ENCODE peak calls at places on chromosomes 2 and 18, in six cellular contexts. W is right cardiac atrium, R is Peyer's patch, I is gastrocnemius medialis, N is lower lobe of right lung, K is colonic mucosa. G is an unnamed sample.

GRCh38 chr2:162092656-162093556 is 18.9 kb upstream of the DPP4 start:
- DNase-seq in W (no peak), R (no peak), I (peak; percentile 68), N (no peak), K (no peak), G (no peak)

GRCh38 chr2:150478206-150478974 is 9.1 kb downstream of the RND3 start:
- DNase-seq in W (no peak), R (no peak), I (no peak), N (no peak), K (no peak), G (no peak)

GRCh38 chr2:45585267-45585861 is 25.7 kb downstream of the SRBD1 start:
- DNase-seq in W (no peak), R (no peak), I (no peak), N (no peak), K (peak; percentile 35), G (no peak)

GRCh38 chr2:70994055-70994444 is 623 bp downstream of the TEX261 start:
- DNase-seq in W (no peak), R (no peak), I (no peak), N (no peak), K (no peak), G (peak; percentile 32)

GRCh38 chr2:201807452-201807980 is 1.2 kb downstream of the CDK15 start:
- DNase-seq in W (peak; percentile 74), R (no peak), I (peak; percentile 36), N (no peak), K (peak; percentile 22), G (no peak)

GRCh38 chr2:222424281-222424728 is at the start of gene SGPP2:
- DNase-seq in W (peak; percentile 48), R (no peak), I (no peak), N (peak; percentile 73), K (peak; percentile 74), G (peak; percentile 80)

GRCh38 chr2:586518-587370 is 90.5 kb downstream of the TMEM18 start:
- DNase-seq in W (no peak), R (no peak), I (no peak), N (no peak), K (no peak), G (no peak)

GRCh38 chr2:221102896-221103688 is 469.0 kb downstream of the EPHA4 start:
- DNase-seq in W (no peak), R (no peak), I (no peak), N (no peak), K (no peak), G (no peak)

GRCh38 chr2:106267997-106268396 is 73.9 kb upstream of the UXS1 start:
- DNase-seq in W (no peak), R (no peak), I (no peak), N (no peak), K (no peak), G (no peak)

GRCh38 chr2:29066271-29066860 is 8.0 kb downstream of the PCARE start:
- DNase-seq in W (no peak), R (no peak), I (no peak), N (no peak), K (no peak), G (no peak)

GRCh38 chr2:142693171-142693950 is 184.1 kb upstream of the KYNU start:
- DNase-seq in W (no peak), R (no peak), I (no peak), N (no peak), K (no peak), G (no peak)

GRCh38 chr2:64338910-64339500 is 115.0 kb upstream of the LGALSL start:
- DNase-seq in W (no peak), R (no peak), I (no peak), N (no peak), K (no peak), G (no peak)

GRCh38 chr18:79485788-79486355 is 90.1 kb downstream of the NFATC1 start:
- DNase-seq in W (peak; percentile 51), R (no peak), I (no peak), N (no peak), K (no peak), G (peak; percentile 1)

GRCh38 chr2:64679673-64680425 is 26.1 kb upstream of the SERTAD2 start:
- DNase-seq in W (no peak), R (no peak), I (no peak), N (no peak), K (no peak), G (no peak)

GRCh38 chr2:237624565-237624964 is 2.8 kb upstream of the LRRFIP1 start:
- DNase-seq in W (no peak), R (no peak), I (no peak), N (no peak), K (no peak), G (no peak)

GRCh38 chr18:35076556-35076955 is 35.3 kb downstream of the MAPRE2 start:
- DNase-seq in W (no peak), R (no peak), I (no peak), N (no peak), K (no peak), G (no peak)

GRCh38 chr18:61893971-61894750 is 1.4 kb upstream of the RNF152 start:
- DNase-seq in W (peak; percentile 94), R (peak; percentile 24), I (peak; percentile 44), N (peak; percentile 80), K (peak; percentile 88), G (peak; percentile 87)

GRCh38 chr2:144524190-144524957 is 4.5 kb upstream of the ZEB2 start:
- DNase-seq in W (peak; percentile 92), R (peak; percentile 47), I (no peak), N (peak; percentile 65), K (no peak), G (peak; percentile 90)

GRCh38 chr2:70140978-70141753 is 49.7 kb downstream of the C2orf42 start:
- DNase-seq in W (peak; percentile 66), R (peak; percentile 67), I (peak; percentile 74), N (peak; percentile 69), K (peak; percentile 80), G (peak; percentile 86)

GRCh38 chr2:225120175-225120574 is 77.9 kb upstream of the DOCK10 start:
- DNase-seq in W (no peak), R (no peak), I (no peak), N (no peak), K (no peak), G (no peak)

GRCh38 chr2:187543488-187543887 is 10.7 kb downstream of the TFPI start:
- DNase-seq in W (no peak), R (no peak), I (no peak), N (no peak), K (no peak), G (no peak)

GRCh38 chr2:203040966-203041521 is 26.4 kb downstream of the NBEAL1 start:
- DNase-seq in W (no peak), R (no peak), I (no peak), N (no peak), K (peak; percentile 70), G (no peak)

GRCh38 chr2:103898561-103898960 is 955.4 kb upstream of the POU3F3 start:
- DNase-seq in W (no peak), R (no peak), I (no peak), N (no peak), K (no peak), G (no peak)

GRCh38 chr2:174964404-174964803 is 40.8 kb downstream of the CHN1 start:
- DNase-seq in W (no peak), R (no peak), I (no peak), N (no peak), K (no peak), G (no peak)

DNA sequence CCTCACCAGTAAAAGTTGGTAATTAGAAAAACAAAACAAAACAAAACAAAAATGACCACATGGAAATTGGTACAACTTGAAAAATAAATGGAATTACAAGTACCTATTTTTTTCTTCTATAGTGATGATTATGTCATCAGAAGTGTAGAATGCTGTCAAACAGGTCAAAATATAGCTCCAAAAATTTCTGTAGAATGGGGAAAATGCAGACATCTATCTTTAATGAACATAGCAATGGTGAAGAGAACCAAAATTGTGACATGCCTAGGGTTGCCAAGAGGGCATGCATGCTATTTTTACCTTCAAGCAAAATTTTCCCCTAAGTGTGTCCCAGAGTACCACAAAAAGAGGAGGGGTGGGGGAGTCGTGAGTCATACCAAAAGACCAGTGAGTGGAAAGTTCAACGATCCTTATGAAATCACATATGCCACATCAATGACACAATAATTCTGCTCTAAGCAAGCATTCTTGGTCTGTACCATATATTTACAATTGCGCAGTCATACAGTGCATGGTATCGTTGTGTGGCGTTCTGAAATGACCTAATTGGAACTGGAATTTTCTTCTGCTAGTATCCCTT is 1436.4 kb downstream of the SUCLG1 start:
- DNase-seq in W (no peak), R (no peak), I (no peak), N (no peak), K (no peak), G (no peak)
- H3K9me3 ChIP-seq in W (no peaks in the 10 kb centered on the region), R (no peaks in the 10 kb centered on the region), I (no peaks in the 10 kb centered on the region), N (no peaks in the 10 kb centered on the region), K (no peaks in the 10 kb centered on the region), G (no peaks in the 10 kb centered on the region)

GRCh38 chr2:25328152-25329085 is 13.3 kb downstream of the DNMT3A start:
- DNase-seq in W (peak; percentile 73), R (no peak), I (no peak), N (no peak), K (no peak), G (peak; percentile 51)
- H3K27ac ChIP-seq in W (no peak overlapping the region), R (no peak overlapping the region), I (peak overlapping the region; percentile 27), N (no peak overlapping the region), K (no peak overlapping the region), G (no peak overlapping the region)

DNA sequence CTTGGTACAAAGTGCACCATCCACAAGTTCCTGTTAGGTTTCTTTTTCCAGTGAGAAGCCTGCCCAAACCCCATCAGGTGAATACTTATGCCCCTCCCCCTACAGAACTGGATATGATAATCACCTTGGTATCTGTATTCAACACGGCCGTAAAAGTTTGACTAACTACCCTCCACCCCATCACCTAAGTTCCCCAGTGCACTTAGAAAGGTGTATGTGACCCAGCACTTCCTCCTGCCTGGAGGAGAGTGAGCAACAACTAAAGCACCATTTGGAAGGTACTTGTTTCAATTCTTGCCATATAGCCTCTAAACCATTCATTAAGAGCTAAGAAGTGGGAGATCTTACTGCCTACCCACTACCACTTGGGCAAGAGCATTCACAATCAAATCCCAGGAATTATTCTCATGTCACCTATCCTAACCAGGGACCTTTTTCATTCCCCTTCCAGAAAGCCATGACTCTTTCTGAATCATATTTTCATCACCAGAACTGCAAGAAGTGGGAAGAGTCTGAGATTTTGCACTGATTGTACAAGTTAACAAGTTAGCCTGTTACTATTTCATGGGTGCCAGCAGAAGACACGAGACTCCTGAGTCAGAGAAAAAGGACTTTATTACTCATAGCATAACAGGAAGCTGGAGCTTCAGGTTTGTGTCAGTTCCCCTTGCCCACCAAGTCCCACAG is 53.5 kb upstream of the NDUFV2 start:
- DNase-seq in W (no peak), R (no peak), I (no peak), N (no peak), K (no peak), G (no peak)
- H3K9me3 ChIP-seq in W (peaks cover 2% of the 10 kb centered on the region), R (no peaks in the 10 kb centered on the region), I (no peaks in the 10 kb centered on the region), N (peaks cover 5% of the 10 kb centered on the region), K (no peaks in the 10 kb centered on the region), G (peaks cover 38% of the 10 kb centered on the region)

GRCh38 chr2:240451108-240451611 is 15.7 kb downstream of the GPC1 start:
- DNase-seq in W (peak; percentile 29), R (no peak), I (peak; percentile 14), N (peak; percentile 45), K (no peak), G (peak; percentile 69)
- H3K27ac ChIP-seq in W (no peak overlapping the region), R (no peak overlapping the region), I (no peak overlapping the region), N (no peak overlapping the region), K (no peak overlapping the region), G (no peak overlapping the region)

DNA sequence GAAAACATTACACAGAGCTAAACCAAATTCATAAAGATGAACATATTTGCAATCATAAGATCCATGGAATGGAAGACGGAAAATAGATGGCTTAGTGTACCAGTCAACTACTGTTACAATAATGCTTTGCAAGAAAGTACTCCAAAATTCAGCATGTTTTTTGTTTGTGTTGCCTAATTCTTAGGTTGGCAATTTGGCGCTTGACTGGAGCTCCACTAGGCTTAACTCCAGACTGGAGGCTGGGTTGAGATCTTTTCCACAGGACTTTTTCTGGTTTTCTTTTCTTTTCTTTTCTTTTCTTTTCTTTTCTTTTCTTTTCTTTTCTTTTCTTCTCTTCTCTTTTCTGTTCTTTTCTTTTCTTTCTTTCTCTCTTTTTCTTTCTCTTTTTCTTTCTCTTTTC is 600.6 kb upstream of the SYT4 start:
- DNase-seq in W (no peak), R (no peak), I (no peak), N (no peak), K (no peak), G (no peak)
- H3K9me3 ChIP-seq in W (no peaks in the 10 kb centered on the region), R (no peaks in the 10 kb centered on the region), I (no peaks in the 10 kb centered on the region), N (no peaks in the 10 kb centered on the region), K (no peaks in the 10 kb centered on the region), G (no peaks in the 10 kb centered on the region)

G was measured in spleen.